ENCODE peak calls at places on chromosomes 1 and 21, in seven cellular contexts. P is NCI-H774; N is H54; K is HTR-8/SVneo; B is midbrain; A is stimulated activated CD4-positive, alpha-beta T cell treated with anti-CD3 and anti-CD28 coated beads, Interleukin-2, amount 100 ng/mL, for 4 hours; M is NCI-H446 treated with DMSO at 0.1 percent for 48 hours. L is an unnamed sample.

GRCh38 chr1:56073614-56074356 is 505.6 kb downstream of the PLPP3 start:
- DNase-seq in P (no peak), N (no peak), K (no peak), B (no peak), A (no peak), M (peak; percentile 95), L (no peak)

GRCh38 chr21:36756527-36756926 is 57.6 kb downstream of the SIM2 start:
- DNase-seq in P (no peak), N (no peak), K (no peak), B (no peak), A (no peak), M (no peak), L (no peak)

GRCh38 chr1:19336543-19336942 is 24.4 kb downstream of the SLC66A1 start:
- DNase-seq in P (no peak), N (peak; percentile 36), K (peak; percentile 12), B (no peak), A (no peak), M (no peak), L (peak; percentile 57)

GRCh38 chr1:229165327-229165726 is 105.6 kb upstream of the RAB4A start:
- DNase-seq in P (no peak), N (no peak), K (no peak), B (no peak), A (no peak), M (no peak), L (no peak)

GRCh38 chr1:117633068-117633345 is 27.2 kb downstream of the TENT5C start:
- DNase-seq in P (no peak), N (no peak), K (no peak), B (no peak), A (no peak), M (no peak), L (no peak)

GRCh38 chr1:94971491-94971924 is 44.6 kb upstream of the CNN3 start:
- DNase-seq in P (no peak), N (peak; percentile 49), K (peak; percentile 48), B (no peak), A (no peak), M (no peak), L (no peak)

GRCh38 chr1:57599233-57599994 is 175.6 kb upstream of the DAB1 start:
- DNase-seq in P (no peak), N (no peak), K (no peak), B (no peak), A (no peak), M (no peak), L (no peak)

GRCh38 chr1:48916121-48917069 is 139.7 kb upstream of the BEND5 start:
- DNase-seq in P (peak; percentile 74), N (peak; percentile 8), K (no peak), B (peak; percentile 40), A (no peak), M (peak; percentile 53), L (no peak)

GRCh38 chr1:236304682-236305081 is 22.9 kb upstream of the ERO1B start:
- DNase-seq in P (no peak), N (no peak), K (no peak), B (no peak), A (no peak), M (no peak), L (no peak)

GRCh38 chr1:214581785-214582184 is 21.2 kb upstream of the CENPF start:
- DNase-seq in P (no peak), N (peak; percentile 61), K (peak; percentile 77), B (no peak), A (no peak), M (peak; percentile 32), L (no peak)

GRCh38 chr1:41456847-41457540 is 27.5 kb downstream of the EDN2 start:
- DNase-seq in P (no peak), N (no peak), K (no peak), B (no peak), A (no peak), M (peak; percentile 92), L (no peak)

GRCh38 chr1:47482783-47483182 is 44.9 kb downstream of the FOXD2 start:
- DNase-seq in P (no peak), N (no peak), K (no peak), B (no peak), A (no peak), M (no peak), L (no peak)

GRCh38 chr1:47709302-47710074 is 271.6 kb downstream of the FOXD2 start:
- DNase-seq in P (peak; percentile 89), N (no peak), K (no peak), B (no peak), A (no peak), M (no peak), L (no peak)

GRCh38 chr1:246110343-246111219 is 396.5 kb downstream of the SMYD3 start:
- DNase-seq in P (peak; percentile 62), N (no peak), K (no peak), B (no peak), A (no peak), M (no peak), L (no peak)

GRCh38 chr1:71014110-71014509 is 33.5 kb downstream of the PTGER3 start:
- DNase-seq in P (no peak), N (no peak), K (no peak), B (no peak), A (no peak), M (no peak), L (no peak)

GRCh38 chr1:232306269-232306911 is 323.5 kb downstream of the SIPA1L2 start:
- DNase-seq in P (no peak), N (no peak), K (no peak), B (no peak), A (no peak), M (peak; percentile 73), L (no peak)

GRCh38 chr1:21027805-21028204 is 148.9 kb downstream of the EIF4G3 start:
- DNase-seq in P (no peak), N (no peak), K (no peak), B (no peak), A (no peak), M (no peak), L (no peak)

GRCh38 chr1:237749122-237749521 is 141.6 kb downstream of the ZP4 start:
- DNase-seq in P (no peak), N (no peak), K (no peak), B (no peak), A (no peak), M (no peak), L (no peak)

GRCh38 chr1:145992502-145992936 is 3.9 kb downstream of the TXNIP start:
- DNase-seq in P (no peak), N (no peak), K (no peak), B (peak; percentile 54), A (no peak), M (no peak), L (no peak)

GRCh38 chr1:9316080-9316444 is 23.4 kb downstream of the SPSB1 start:
- DNase-seq in P (no peak), N (no peak), K (no peak), B (no peak), A (no peak), M (no peak), L (no peak)

GRCh38 chr1:196779093-196779492 is 4.5 kb downstream of the CFHR3 start:
- DNase-seq in P (no peak), N (no peak), K (no peak), B (no peak), A (no peak), M (no peak), L (no peak)

GRCh38 chr1:171188388-171189266 is 3.5 kb downstream of the FMO2 start:
- DNase-seq in P (peak; percentile 51), N (peak; percentile 9), K (peak; percentile 30), B (peak; percentile 15), A (peak; percentile 4), M (peak; percentile 25), L (peak; percentile 10)

GRCh38 chr1:119080586-119080985 is 59.9 kb downstream of the WARS2 start:
- DNase-seq in P (no peak), N (peak; percentile 33), K (peak; percentile 3), B (no peak), A (no peak), M (peak; percentile 54), L (no peak)

GRCh38 chr1:245156041-245156735 is 1.4 kb downstream of the KIF26B start:
- DNase-seq in P (peak; percentile 93), N (peak; percentile 96), K (peak; percentile 89), B (peak; percentile 61), A (peak; percentile 63), M (peak; percentile 9), L (peak; percentile 76)

GRCh38 chr1:56774067-56774609 is 45.1 kb downstream of the FYB2 start:
- DNase-seq in P (no peak), N (no peak), K (no peak), B (no peak), A (no peak), M (no peak), L (no peak)

GRCh38 chr21:44089001-44089911 is 17.9 kb upstream of the PWP2 start:
- DNase-seq in P (no peak), N (no peak), K (no peak), B (no peak), A (no peak), M (no peak), L (no peak)

GRCh38 chr1:106831511-106831910 is 225.0 kb upstream of the PRMT6 start:
- DNase-seq in P (no peak), N (no peak), K (no peak), B (no peak), A (no peak), M (peak; percentile 7), L (no peak)

GRCh38 chr1:242467556-242468145 is 56.8 kb downstream of the PLD5 start:
- DNase-seq in P (peak; percentile 66), N (peak; percentile 17), K (peak; percentile 38), B (peak; percentile 67), A (no peak), M (peak; percentile 60), L (no peak)

GRCh38 chr1:99365545-99365944 is 101.3 kb downstream of the PLPPR4 start:
- DNase-seq in P (no peak), N (no peak), K (no peak), B (no peak), A (no peak), M (no peak), L (no peak)